ENCODE peak calls at places on chromosomes 7 and 10, in four cellular contexts. E is heart right ventricle, T is HCT116, J is heart left ventricle. Y is an unnamed sample.
A peak's percentile ranks its signal among the peaks of the same experiment; 100 is the strongest.

GRCh38 chr10:18313146-18313542 is 172.9 kb downstream of the CACNB2 start:
- DNase-seq in J (no peak), E (no peak), T (no peak), Y (no peak)

GRCh38 chr10:88702848-88703597 is 3.0 kb upstream of the LIPK start:
- DNase-seq in E (no peak), J (no peak), T (peak; percentile 89), Y (peak; percentile 87)

GRCh38 chr10:95221124-95221523 is 27.1 kb downstream of the ACSM6 start:
- DNase-seq in E (no peak), J (no peak), T (no peak), Y (peak; percentile 47)

GRCh38 chr10:4527281-4527960 is 298.6 kb upstream of the AKR1E2 start:
- DNase-seq in J (no peak), E (no peak), T (no peak), Y (peak; percentile 85)

GRCh38 chr10:88091490-88092061 is 228.2 kb downstream of the PTEN start:
- DNase-seq in T (no peak), J (peak; percentile 27), E (no peak), Y (peak; percentile 85)

GRCh38 chr7:87510430-87510875 is 35.0 kb upstream of the ABCB4 start:
- DNase-seq in E (no peak), J (no peak), T (no peak), Y (no peak)

GRCh38 chr7:72040641-72041040 is 371.5 kb downstream of the CALN1 start:
- DNase-seq in E (no peak), J (no peak), T (no peak), Y (no peak)

GRCh38 chr10:46525824-46526681 is 30.4 kb downstream of the GPRIN2 start:
- DNase-seq in J (no peak), T (peak; percentile 26), E (no peak), Y (peak; percentile 20)

GRCh38 chr7:138142583-138143201 is 66.4 kb downstream of the AKR1D1 start:
- DNase-seq in T (no peak), E (no peak), J (no peak), Y (no peak)

GRCh38 chr7:23742051-23742450 is 32.0 kb downstream of the STK31 start:
- DNase-seq in T (no peak), E (no peak), J (no peak), Y (peak; percentile 16)

GRCh38 chr10:47094636-47095035 is 183.4 kb downstream of the PTPN20 start:
- DNase-seq in J (no peak), E (no peak), T (no peak), Y (no peak)

GRCh38 chr10:112360308-112361270 is 13.3 kb upstream of the ACSL5 start:
- DNase-seq in J (peak; percentile 64), T (no peak), E (peak; percentile 38), Y (peak; percentile 37)

GRCh38 chr7:15889501-15889900 is 203.0 kb upstream of the MEOX2 start:
- DNase-seq in T (peak; percentile 15), J (peak; percentile 36), E (no peak), Y (peak; percentile 11)

GRCh38 chr7:101535333-101535732 is 93.8 kb downstream of the MYL10 start:
- DNase-seq in J (no peak), T (no peak), E (no peak), Y (no peak)

GRCh38 chr10:4243651-4244050 is 458.6 kb upstream of the KLF6 start:
- DNase-seq in T (peak; percentile 61), E (no peak), J (peak; percentile 38), Y (peak; percentile 89)

GRCh38 chr7:87784424-87784823 is 91.7 kb downstream of the SLC25A40 start:
- DNase-seq in J (no peak), E (no peak), T (no peak), Y (no peak)

GRCh38 chr7:44094365-44094764 is 9.8 kb upstream of the AEBP1 start:
- DNase-seq in E (no peak), J (no peak), T (no peak), Y (no peak)

GRCh38 chr10:122021421-122021820 is 32.5 kb downstream of the TACC2 start:
- DNase-seq in J (no peak), T (no peak), E (no peak), Y (no peak)

GRCh38 chr7:101792051-101792651 is 25.3 kb upstream of the CUX1 start:
- DNase-seq in E (peak; percentile 22), J (peak; percentile 62), T (no peak), Y (peak; percentile 95)

GRCh38 chr10:14838582-14839304 is 637 bp downstream of the HSPA14 start:
- DNase-seq in T (no peak), J (peak; percentile 34), E (peak; percentile 39), Y (no peak)

GRCh38 chr10:60760711-60761210 is 17.5 kb upstream of the CDK1 start:
- DNase-seq in J (no peak), E (no peak), T (no peak), Y (peak; percentile 90)

GRCh38 chr10:88754272-88754671 is 5.5 kb upstream of the LIPN start:
- DNase-seq in E (no peak), T (no peak), J (no peak), Y (no peak)

GRCh38 chr7:47480576-47481538 is 101.1 kb downstream of the TNS3 start:
- DNase-seq in J (no peak), E (no peak), T (no peak), Y (no peak)

GRCh38 chr10:113463083-113463482 is 89.8 kb upstream of the HABP2 start:
- DNase-seq in E (no peak), T (no peak), J (no peak), Y (no peak)

GRCh38 chr10:1575481-1576244 is 161.7 kb downstream of the ADARB2 start:
- DNase-seq in J (no peak), E (no peak), T (no peak), Y (no peak)

GRCh38 chr10:73814896-73815718 is 3.7 kb upstream of the NDST2 start:
- DNase-seq in E (no peak), T (peak; percentile 48), J (no peak), Y (no peak)

GRCh38 chr7:27774717-27775328 is 34.9 kb downstream of the TAX1BP1 start:
- DNase-seq in E (no peak), T (peak; percentile 12), J (no peak), Y (peak; percentile 17)

GRCh38 chr7:38548605-38549004 is 82.6 kb downstream of the AMPH start:
- DNase-seq in T (no peak), E (no peak), J (no peak), Y (no peak)

GRCh38 chr10:113216068-113216467 is 266.0 kb downstream of the TCF7L2 start:
- DNase-seq in T (peak; percentile 12), J (no peak), E (no peak), Y (no peak)

GRCh38 chr10:95818663-95819062 is 62.7 kb downstream of the ENTPD1 start:
- DNase-seq in T (no peak), J (no peak), E (no peak), Y (peak; percentile 32)

GRCh38 chr10:133129854-133130495 is 30.0 kb upstream of the KNDC1 start:
- DNase-seq in E (no peak), T (no peak), J (no peak), Y (no peak)

GRCh38 chr7:64465551-64465950 is 97.3 kb downstream of the ZNF680 start:
- DNase-seq in T (no peak), E (no peak), J (no peak), Y (no peak)

GRCh38 chr7:10122573-10123100 is 851.0 kb upstream of the PHF14 start:
- DNase-seq in T (no peak), J (peak; percentile 40), E (no peak), Y (no peak)

GRCh38 chr7:74175270-74175803 is 1.2 kb downstream of the EIF4H start:
- DNase-seq in E (no peak), J (no peak), T (no peak), Y (no peak)
- H3K4me1 ChIP-seq in E (peaks cover 62% of the 10 kb centered on the region), J (peaks cover 54% of the 10 kb centered on the region), T (peaks cover 81% of the 10 kb centered on the region), Y (peaks cover 17% of the 10 kb centered on the region)

GRCh38 chr10:125734823-125735222 is 15.3 kb downstream of the EDRF1 start:
- DNase-seq in E (no peak), T (no peak), J (no peak), Y (no peak)
- TF ChIP-seq CTCF in E (no peak), T (no peak), J (no peak), Y (peak; percentile 25)

GRCh38 chr7:5428470-5429252 is 5.0 kb upstream of the TNRC18 start:
- DNase-seq in T (no peak), J (peak; percentile 67), E (peak; percentile 65), Y (peak; percentile 62)
- H3K27ac ChIP-seq in T (peak overlapping the region; percentile 98), J (peak overlapping the region; percentile 100), E (peak overlapping the region; percentile 98), Y (peak overlapping the region; percentile 96)

GRCh38 chr10:44893604-44894468 is 17.3 kb upstream of the TMEM72 start:
- DNase-seq in T (no peak), J (no peak), E (no peak), Y (no peak)

GRCh38 chr10:44894691-44895090 is 16.4 kb upstream of the TMEM72 start:
- DNase-seq in J (no peak), E (no peak), T (no peak), Y (no peak)

GRCh38 chr10:44898665-44899064 is 12.5 kb upstream of the TMEM72 start:
- DNase-seq in T (no peak), J (no peak), E (no peak), Y (no peak)

GRCh38 chr10:44897049-44897448 is 14.1 kb upstream of the TMEM72 start:
- DNase-seq in E (no peak), T (no peak), J (no peak), Y (no peak)

GRCh38 chr10:44895280-44895679 is 15.9 kb upstream of the TMEM72 start:
- DNase-seq in T (no peak), E (no peak), J (no peak), Y (no peak)
- H3K4me1 ChIP-seq in T (no peaks in the 10 kb centered on the region), E (no peaks in the 10 kb centered on the region), J (no peaks in the 10 kb centered on the region), Y (no peaks in the 10 kb centered on the region)

DNA sequence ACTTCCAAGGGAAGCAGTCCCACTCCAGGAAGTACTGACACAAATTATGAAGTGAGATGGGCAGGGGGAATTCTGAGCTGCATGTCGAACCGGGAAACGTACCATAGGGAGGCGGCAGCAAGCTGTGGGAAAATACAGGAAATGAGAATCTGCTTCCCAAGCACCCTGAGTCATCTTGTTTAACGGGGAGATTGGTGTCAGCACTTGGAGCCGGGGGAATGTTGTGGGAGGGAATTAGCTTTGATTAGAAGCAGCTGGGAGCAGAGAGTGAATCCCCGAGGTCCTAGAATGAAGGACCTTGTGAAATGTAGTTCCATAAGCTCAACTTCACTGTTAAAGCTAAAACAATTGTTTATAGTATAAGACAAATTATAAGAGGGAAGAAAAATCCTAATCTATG is 141.4 kb upstream of the PRKCQ start:
- DNase-seq in E (no peak), T (peak; percentile 37), J (peak; percentile 45), Y (peak; percentile 87)
- TF ChIP-seq CTCF in E (no peak), T (no peak), J (no peak), Y (peak; percentile 80)

GRCh38 chr7:149379625-149380024 is 81.2 kb downstream of the ZNF777 start:
- DNase-seq in J (no peak), E (no peak), T (no peak), Y (no peak)

GRCh38 chr7:149377386-149377785 is 83.5 kb downstream of the ZNF777 start:
- DNase-seq in T (no peak), J (no peak), E (no peak), Y (no peak)

GRCh38 chr7:149373089-149373488 is 87.8 kb downstream of the ZNF777 start:
- DNase-seq in T (no peak), J (no peak), E (no peak), Y (no peak)

GRCh38 chr7:149370790-149371189 is 90.1 kb downstream of the ZNF777 start:
- DNase-seq in T (no peak), E (no peak), J (no peak), Y (no peak)

GRCh38 chr7:149375234-149376008 is 85.4 kb downstream of the ZNF777 start:
- DNase-seq in E (no peak), T (no peak), J (no peak), Y (no peak)
- H3K27ac ChIP-seq in E (no peak overlapping the region), T (no peak overlapping the region), J (no peak overlapping the region), Y (no peak overlapping the region)